ENCODE peak calls at places on chromosomes 1 and 21, in seven cellular contexts. Y is CD8-positive, alpha-beta T cell; L is tibial artery; Z is breast epithelium; G is hepatocyte; A is CD4-positive, alpha-beta T cell; S is H9. Q is an unnamed sample.

GRCh38 chr1:243713470-243714186 is 136.4 kb downstream of the AKT3 start:
- DNase-seq in Z (no peak), Y (no peak), G (no peak), L (no peak), A (no peak), S (no peak), Q (no peak)

GRCh38 chr1:42957229-42957879 is 1.3 kb downstream of the SLC2A1 start:
- DNase-seq in Y (no peak), Z (no peak), G (no peak), L (no peak), S (no peak), A (no peak), Q (no peak)

GRCh38 chr1:7376676-7377075 is 394.4 kb upstream of the VAMP3 start:
- DNase-seq in A (no peak), L (no peak), S (no peak), Z (peak; percentile 5), G (no peak), Y (no peak), Q (no peak)

GRCh38 chr21:26659181-26659580 is 86.1 kb upstream of the CYYR1 start:
- DNase-seq in Z (no peak), S (no peak), Y (no peak), G (no peak), L (no peak), A (no peak), Q (no peak)

GRCh38 chr21:45515241-45516061 is 26.8 kb downstream of the SLC19A1 start:
- DNase-seq in A (no peak), Z (no peak), L (peak; percentile 62), G (no peak), Y (peak; percentile 16), S (peak; percentile 65), Q (no peak)

GRCh38 chr1:210325026-210325670 is 3.6 kb upstream of the HHAT start:
- DNase-seq in Z (no peak), S (no peak), A (no peak), Y (no peak), L (no peak), G (no peak), Q (no peak)

GRCh38 chr1:28509705-28510349 is 4.0 kb downstream of the RCC1 start:
- DNase-seq in Y (no peak), S (no peak), A (no peak), G (no peak), Z (no peak), L (no peak), Q (no peak)

GRCh38 chr1:109761227-109762038 is 2.3 kb downstream of the EPS8L3 start:
- DNase-seq in Y (no peak), L (peak; percentile 57), S (no peak), Z (no peak), G (no peak), A (no peak), Q (no peak)

GRCh38 chr1:186722711-186723309 is 42.6 kb upstream of the PTGS2 start:
- DNase-seq in L (no peak), Y (no peak), A (no peak), S (no peak), G (peak; percentile 70), Z (no peak), Q (no peak)

GRCh38 chr1:25082995-25083394 is 149.3 kb downstream of the SYF2 start:
- DNase-seq in Z (no peak), L (no peak), S (no peak), G (no peak), A (no peak), Y (no peak), Q (no peak)

GRCh38 chr1:108200627-108201106 is 524 bp upstream of the SLC25A24 start:
- DNase-seq in A (peak; percentile 30), Y (peak; percentile 51), S (no peak), Z (no peak), G (peak; percentile 64), L (peak; percentile 71), Q (no peak)

GRCh38 chr1:145942405-145942804 is 15.1 kb upstream of the RBM8A start:
- DNase-seq in G (no peak), A (no peak), L (no peak), Y (no peak), S (no peak), Z (no peak), Q (no peak)

GRCh38 chr1:145942891-145943290 is 14.9 kb downstream of the LIX1L start:
- DNase-seq in G (no peak), Y (no peak), S (no peak), A (no peak), L (no peak), Z (no peak), Q (no peak)

GRCh38 chr1:145947551-145947950 is 10.3 kb downstream of the LIX1L start:
- DNase-seq in S (peak; percentile 50), G (no peak), A (no peak), L (no peak), Z (no peak), Y (no peak), Q (no peak)

GRCh38 chr1:145946477-145946986 is 11.3 kb downstream of the LIX1L start:
- DNase-seq in A (no peak), G (no peak), L (no peak), Y (no peak), S (no peak), Z (no peak), Q (no peak)

DNA sequence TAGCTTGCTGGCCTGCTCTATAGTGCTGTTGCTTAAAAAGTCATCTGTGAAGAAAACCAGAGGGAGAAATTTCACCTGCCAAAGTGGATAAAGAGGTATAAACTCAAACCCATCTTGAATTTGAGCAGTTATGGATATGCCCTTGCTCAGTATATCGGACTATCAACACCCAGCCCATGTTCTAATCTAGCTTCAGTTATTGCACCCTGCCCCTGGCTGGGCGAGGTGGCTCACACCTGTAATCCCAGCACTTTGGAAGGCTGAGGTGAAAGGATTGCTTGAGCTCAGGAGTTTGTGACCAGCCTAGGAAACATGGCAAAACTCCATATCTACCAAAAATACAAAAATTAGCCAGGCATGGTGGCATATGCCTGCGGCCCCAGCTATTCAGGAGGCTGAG is 13.3 kb downstream of the LIX1L start:
- DNase-seq in A (no peak), S (no peak), Z (no peak), G (no peak), L (no peak), Y (no peak), Q (no peak)
- H3K27ac ChIP-seq in A (no peak overlapping the region), S (no peak overlapping the region), Z (no peak overlapping the region), G (no peak overlapping the region), L (no peak overlapping the region), Y (no peak overlapping the region), Q (no peak overlapping the region)

GRCh38 chr1:19449454-19450228 is 35.7 kb downstream of the CAPZB start:
- DNase-seq in A (no peak), L (no peak), Z (no peak), Y (no peak), G (no peak), S (no peak), Q (no peak)

GRCh38 chr1:19448491-19449439 is 36.6 kb downstream of the CAPZB start:
- DNase-seq in S (no peak), Z (no peak), L (peak; percentile 82), A (no peak), Y (no peak), G (peak; percentile 53), Q (no peak)

GRCh38 chr1:19452221-19452663 is 33.1 kb downstream of the CAPZB start:
- DNase-seq in Z (no peak), Y (no peak), S (no peak), A (no peak), L (peak; percentile 94), G (no peak), Q (no peak)

GRCh38 chr1:19453843-19454242 is 31.5 kb downstream of the CAPZB start:
- DNase-seq in S (no peak), L (no peak), G (no peak), A (no peak), Y (no peak), Z (no peak), Q (no peak)

GRCh38 chr1:19450811-19451564 is 34.4 kb downstream of the CAPZB start:
- DNase-seq in A (no peak), L (no peak), Y (no peak), Z (no peak), S (no peak), G (peak; percentile 54), Q (no peak)
- H3K27ac ChIP-seq in A (no peak overlapping the region), L (peak overlapping the region; percentile 89), Y (no peak overlapping the region), Z (peak overlapping the region; percentile 81), S (no peak overlapping the region), G (peak overlapping the region; percentile 71), Q (peak overlapping the region; percentile 47)

GRCh38 chr1:155076371-155076770 is 2.3 kb upstream of the EFNA3 start:
- DNase-seq in A (no peak), L (no peak), Z (no peak), S (no peak), Y (no peak), G (no peak), Q (no peak)

GRCh38 chr1:155078496-155079209 is at the start of gene EFNA3:
- DNase-seq in A (peak; percentile 66), Y (peak; percentile 41), L (peak; percentile 81), S (peak; percentile 74), Z (peak; percentile 66), G (peak; percentile 92), Q (peak; percentile 54)

GRCh38 chr1:155079210-155079486 is 511 bp downstream of the EFNA3 start:
- DNase-seq in Y (no peak), L (no peak), A (no peak), Z (no peak), G (no peak), S (no peak), Q (no peak)

GRCh38 chr1:155077758-155078495 is 710 bp upstream of the EFNA3 start:
- DNase-seq in A (no peak), L (no peak), Y (no peak), Z (no peak), G (peak; percentile 59), S (no peak), Q (no peak)

DNA sequence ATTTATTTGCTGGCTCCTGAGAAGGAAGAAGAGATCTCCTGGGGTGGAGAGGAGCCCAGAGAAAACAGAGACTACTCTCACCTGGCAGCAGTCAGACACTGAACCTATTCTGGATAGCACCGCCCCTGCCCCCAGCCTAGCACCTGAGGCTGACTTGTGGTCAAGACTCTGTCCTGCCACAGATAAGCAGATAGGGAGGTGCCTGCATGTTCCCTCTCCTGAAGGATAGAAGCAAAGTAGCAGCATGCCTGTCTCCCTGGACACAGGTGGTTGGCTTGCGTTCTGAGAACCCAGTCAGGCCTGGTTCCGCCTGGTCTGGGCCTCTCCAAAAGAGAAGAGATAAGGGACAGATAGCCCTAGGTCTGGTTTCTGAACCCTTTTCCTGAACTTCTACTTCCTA is 1.3 kb upstream of the EFNA3 start:
- DNase-seq in L (no peak), Y (no peak), G (peak; percentile 36), A (no peak), Z (no peak), S (no peak), Q (no peak)
- H3K27ac ChIP-seq in L (no peak overlapping the region), Y (no peak overlapping the region), G (peak overlapping the region; percentile 65), A (no peak overlapping the region), Z (peak overlapping the region; percentile 57), S (no peak overlapping the region), Q (no peak overlapping the region)

GRCh38 chr1:165841582-165842362 is 14.4 kb downstream of the UCK2 start:
- DNase-seq in A (no peak), G (no peak), Y (no peak), Z (no peak), L (no peak), S (no peak), Q (no peak)

GRCh38 chr1:165844114-165844798 is 16.8 kb downstream of the UCK2 start:
- DNase-seq in L (no peak), A (no peak), S (no peak), G (no peak), Y (no peak), Z (no peak), Q (no peak)

GRCh38 chr1:165843304-165843703 is 15.9 kb downstream of the UCK2 start:
- DNase-seq in A (no peak), Y (no peak), L (no peak), Z (no peak), S (no peak), G (no peak), Q (no peak)

GRCh38 chr1:165840419-165840818 is 13.0 kb downstream of the UCK2 start:
- DNase-seq in L (no peak), A (no peak), G (no peak), S (no peak), Z (no peak), Y (no peak), Q (no peak)

GRCh38 chr1:165842363-165843129 is 15.1 kb downstream of the UCK2 start:
- DNase-seq in A (no peak), G (no peak), S (no peak), Y (no peak), L (no peak), Z (no peak), Q (no peak)
- H3K27ac ChIP-seq in A (no peak overlapping the region), G (no peak overlapping the region), S (no peak overlapping the region), Y (no peak overlapping the region), L (no peak overlapping the region), Z (no peak overlapping the region), Q (no peak overlapping the region)

Q was measured in substantia nigra.